ENCODE peak calls at places on chromosomes 4 and X, in seven cellular contexts. K is stimulated activated naive CD4-positive, alpha-beta T cell; J is GM18507; T is AG08396; S is C1 segment of cervical spinal cord; F is HL-60; Q is MCF 10A. V is an unnamed sample.

GRCh38 chrX:123818243-123818642 is 41.6 kb upstream of the XIAP start:
- DNase-seq in J (no peak), T (peak), S (no peak), F (no peak), K (no peak), Q (no peak), V (no peak)

GRCh38 chr4:109044446-109044845 is 258.0 kb downstream of the COL25A1 start:
- DNase-seq in F (no peak), S (no peak), J (no peak), Q (no peak), K (no peak), T (no peak), V (no peak)

GRCh38 chr4:163697121-163697520 is 202.6 kb downstream of the TMA16 start:
- DNase-seq in T (no peak), K (no peak), F (no peak), Q (peak), J (no peak), S (no peak), V (no peak)

GRCh38 chr4:147056951-147057630 is 111.4 kb upstream of the TTC29 start:
- DNase-seq in Q (peak), K (no peak), F (no peak), T (no peak), J (no peak), S (no peak), V (peak)

GRCh38 chr4:131258361-131258760 is 1890.7 kb upstream of the PCDH10 start:
- DNase-seq in S (no peak), J (no peak), K (no peak), T (no peak), Q (peak), F (no peak), V (no peak)

GRCh38 chr4:69497081-69497480 is 1.4 kb upstream of the UGT2B4 start:
- DNase-seq in T (no peak), K (no peak), S (no peak), Q (peak), F (no peak), J (no peak), V (peak)

GRCh38 chr4:68271851-68272756 is 26.6 kb upstream of the TMPRSS11B start:
- DNase-seq in J (no peak), K (peak), Q (peak), S (no peak), F (no peak), T (peak), V (peak)

GRCh38 chrX:155544886-155545285 is 67.9 kb downstream of the TMLHE start:
- DNase-seq in J (no peak), Q (no peak), T (no peak), F (no peak), S (no peak), K (no peak), V (peak)

GRCh38 chrX:77668391-77669237 is 117.4 kb downstream of the ATRX start:
- DNase-seq in K (no peak), S (no peak), F (peak), J (no peak), Q (peak), T (peak), V (peak)

GRCh38 chrX:39835241-39835640 is 262.5 kb downstream of the BCOR start:
- DNase-seq in Q (no peak), S (no peak), K (no peak), T (no peak), F (no peak), J (no peak), V (no peak)

GRCh38 chrX:24186986-24187385 is 37.5 kb downstream of the ZFX start:
- DNase-seq in Q (no peak), T (no peak), K (no peak), J (no peak), F (no peak), S (no peak), V (no peak)

GRCh38 chr4:108636246-108636645 is 14.2 kb upstream of the OSTC start:
- DNase-seq in J (no peak), F (no peak), K (no peak), T (no peak), Q (no peak), S (no peak), V (no peak)

GRCh38 chr4:84501197-84501492 is 2.1 kb upstream of the NKX6-1 start:
- DNase-seq in K (no peak), J (no peak), F (no peak), Q (no peak), T (no peak), S (no peak), V (no peak)

GRCh38 chr4:156662921-156663320 is 308.7 kb downstream of the PDGFC start:
- DNase-seq in Q (peak), F (no peak), K (no peak), T (no peak), S (no peak), J (no peak), V (no peak)

GRCh38 chrX:10537308-10537707 is 83.1 kb downstream of the MID1 start:
- DNase-seq in F (no peak), T (no peak), K (no peak), Q (no peak), S (no peak), J (no peak), V (no peak)

GRCh38 chr4:132001542-132001941 is 1147.6 kb upstream of the PCDH10 start:
- DNase-seq in Q (peak), K (no peak), T (peak), S (no peak), J (no peak), F (no peak), V (no peak)

GRCh38 chr4:143358419-143358818 is 21.7 kb downstream of the GAB1 start:
- DNase-seq in T (no peak), S (no peak), K (no peak), F (no peak), J (no peak), Q (no peak), V (no peak)

GRCh38 chr4:185589067-185589844 is 53.9 kb upstream of the PDLIM3 start:
- DNase-seq in J (no peak), K (no peak), F (no peak), Q (peak), T (no peak), S (no peak), V (peak)

GRCh38 chr4:13533670-13534343 is 10.5 kb downstream of the NKX3-2 start:
- DNase-seq in F (no peak), S (no peak), K (no peak), Q (no peak), T (no peak), J (no peak), V (no peak)

GRCh38 chrX:132266583-132267355 is 47.5 kb upstream of the RAP2C start:
- DNase-seq in Q (no peak), F (no peak), K (no peak), J (no peak), S (no peak), T (no peak), V (no peak)

GRCh38 chr4:177879851-177880250 is 437.6 kb upstream of the AGA start:
- DNase-seq in S (no peak), K (no peak), F (no peak), T (no peak), Q (no peak), J (no peak), V (no peak)

GRCh38 chrX:153830632-153831434 is 489 bp upstream of the PDZD4 start:
- DNase-seq in F (no peak), K (no peak), J (no peak), Q (no peak), S (no peak), T (no peak), V (no peak)

V was measured in H4.